ENCODE peak calls at places on chromosomes 11 and 22, in six cellular contexts. W is fibroblast of mammary gland; P is A549; C is left lung; K is CD8-positive, alpha-beta T cell; M is Peyer's patch. D is an unnamed sample.

GRCh38 chr22:25775501-25775900 is 33.5 kb downstream of the MYO18B start:
- DNase-seq in W (peak), P (no peak), C (no peak), K (no peak), M (no peak), D (no peak)

GRCh38 chr22:43393845-43394474 is 17.9 kb upstream of the MPPED1 start:
- DNase-seq in W (no peak), P (no peak), C (no peak), K (no peak), M (no peak), D (no peak)

GRCh38 chr11:36135062-36135461 is 154.2 kb downstream of the COMMD9 start:
- DNase-seq in W (no peak), P (no peak), C (no peak), K (no peak), M (no peak), D (no peak)

GRCh38 chr22:45129703-45130524 is 33.8 kb upstream of the NUP50 start:
- DNase-seq in W (no peak), P (no peak), C (no peak), K (no peak), M (no peak), D (no peak)

GRCh38 chr11:57072640-57073039 is 83.9 kb downstream of the OR5AK2 start:
- DNase-seq in W (peak), P (peak), C (no peak), K (no peak), M (no peak), D (peak)

GRCh38 chr11:61139391-61139790 is 21.8 kb downstream of the VPS37C start:
- DNase-seq in W (no peak), P (no peak), C (no peak), K (no peak), M (no peak), D (no peak)

GRCh38 chr11:25615076-25615475 is 716.9 kb upstream of the ANO3 start:
- DNase-seq in W (no peak), P (no peak), C (no peak), K (no peak), M (no peak), D (no peak)

GRCh38 chr11:27401760-27402316 is 38.8 kb upstream of the CCDC34 start:
- DNase-seq in W (no peak), P (peak), C (no peak), K (no peak), M (no peak), D (no peak)

GRCh38 chr22:38840129-38840528 is 3.7 kb downstream of the NPTXR start:
- DNase-seq in W (no peak), P (no peak), C (no peak), K (no peak), M (no peak), D (no peak)

GRCh38 chr11:122091850-122092249 is 24.2 kb downstream of the BLID start:
- DNase-seq in W (peak), P (no peak), C (no peak), K (no peak), M (no peak), D (no peak)

GRCh38 chr11:133064152-133064877 is 468.0 kb downstream of the OPCML start:
- DNase-seq in W (peak), P (no peak), C (no peak), K (no peak), M (peak), D (no peak)

GRCh38 chr11:10594407-10594806 is 25.9 kb upstream of the LYVE1 start:
- DNase-seq in W (no peak), P (no peak), C (no peak), K (no peak), M (no peak), D (peak)

GRCh38 chr11:80616070-80616800 is 1175.4 kb upstream of the TENM4 start:
- DNase-seq in W (no peak), P (no peak), C (no peak), K (no peak), M (no peak), D (no peak)

GRCh38 chr22:47133263-47133662 is 370.8 kb downstream of the TBC1D22A start:
- DNase-seq in W (no peak), P (no peak), C (no peak), K (no peak), M (no peak), D (no peak)

GRCh38 chr11:4191031-4191571 is 96.5 kb downstream of the RRM1 start:
- DNase-seq in W (no peak), P (no peak), C (no peak), K (no peak), M (no peak), D (no peak)

GRCh38 chr11:4190519-4190918 is 95.9 kb downstream of the RRM1 start:
- DNase-seq in W (no peak), P (no peak), C (no peak), K (no peak), M (no peak), D (no peak)

GRCh38 chr11:4197112-4197511 is 102.5 kb downstream of the RRM1 start:
- DNase-seq in W (no peak), P (no peak), C (no peak), K (no peak), M (no peak), D (no peak)

GRCh38 chr11:4195909-4196308 is 101.3 kb downstream of the RRM1 start:
- DNase-seq in W (no peak), P (no peak), C (no peak), K (no peak), M (no peak), D (no peak)

DNA sequence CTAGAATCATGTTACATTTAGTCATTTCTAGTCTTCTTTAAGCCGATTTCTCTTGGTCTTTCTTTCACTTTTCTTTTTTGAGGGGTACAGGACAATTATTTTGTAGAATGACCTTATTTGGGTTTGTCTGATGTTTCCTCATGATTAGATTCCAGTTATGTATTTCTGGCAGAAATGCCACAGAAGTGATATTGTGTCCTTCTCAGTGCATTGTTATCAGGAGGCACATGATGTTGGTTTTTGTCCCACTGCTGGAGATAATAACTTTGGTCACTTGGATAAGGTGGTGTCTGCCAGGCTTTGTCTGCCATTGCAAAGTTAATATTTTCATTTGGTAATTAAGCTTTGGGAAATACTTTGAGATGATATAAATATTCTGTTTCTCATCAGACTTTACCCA is 100.3 kb downstream of the RRM1 start:
- DNase-seq in W (no peak), P (no peak), C (no peak), K (no peak), M (no peak), D (no peak)
- H3K4me3 ChIP-seq in W (no peak), P (no peak), C (no peak), K (no peak), M (no peak), D (no peak)

GRCh38 chr11:67050139-67050538 is 6.5 kb upstream of the RHOD start:
- DNase-seq in W (no peak), P (no peak), C (no peak), K (no peak), M (no peak), D (no peak)
- TF ChIP-seq CTCF in W (no peak), P (no peak), C (no peak), K (no peak), M (no peak), D (peak)

GRCh38 chr11:2136952-2137201 is 2.3 kb downstream of the IGF2 start:
- DNase-seq in W (no peak), P (no peak), C (no peak), K (no peak), M (no peak), D (no peak)

GRCh38 chr11:2137202-2138071 is 1.8 kb downstream of the IGF2 start:
- DNase-seq in W (peak), P (peak), C (no peak), K (no peak), M (no peak), D (no peak)

GRCh38 chr11:2135018-2135569 is 4.1 kb downstream of the IGF2 start:
- DNase-seq in W (no peak), P (no peak), C (no peak), K (no peak), M (no peak), D (no peak)

GRCh38 chr11:2135648-2136201 is 3.5 kb downstream of the IGF2 start:
- DNase-seq in W (no peak), P (no peak), C (no peak), K (no peak), M (no peak), D (no peak)

GRCh38 chr11:2136209-2136951 is 2.8 kb downstream of the IGF2 start:
- DNase-seq in W (no peak), P (no peak), C (no peak), K (no peak), M (no peak), D (no peak)
- H3K4me3 ChIP-seq in W (no peak), P (no peak), C (no peak), K (no peak), M (no peak), D (no peak)

DNA sequence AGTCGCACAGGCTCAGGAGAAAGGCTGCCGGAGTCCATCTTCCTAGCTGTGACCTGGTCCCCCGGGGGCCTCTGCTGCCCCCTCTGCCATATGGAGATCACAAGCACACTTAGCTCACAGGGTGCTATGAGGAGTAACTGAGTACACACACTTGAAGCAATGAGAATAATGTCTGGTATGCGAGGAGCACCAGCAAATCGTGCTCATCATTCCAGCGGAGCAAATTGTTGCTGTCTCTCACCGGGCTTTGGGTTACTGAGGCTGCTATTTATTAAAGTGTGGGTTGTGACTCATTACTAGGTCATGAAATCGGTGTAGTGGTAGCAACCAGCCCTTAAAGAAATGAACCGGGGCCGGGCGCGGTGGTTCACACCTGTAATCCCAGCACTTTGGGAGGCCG is 48.1 kb upstream of the EIF3D start:
- DNase-seq in W (peak), P (peak), C (no peak), K (no peak), M (no peak), D (peak)
- TF ChIP-seq CTCF in W (no peak), P (no peak), C (no peak), K (no peak), M (no peak), D (no peak)

DNA sequence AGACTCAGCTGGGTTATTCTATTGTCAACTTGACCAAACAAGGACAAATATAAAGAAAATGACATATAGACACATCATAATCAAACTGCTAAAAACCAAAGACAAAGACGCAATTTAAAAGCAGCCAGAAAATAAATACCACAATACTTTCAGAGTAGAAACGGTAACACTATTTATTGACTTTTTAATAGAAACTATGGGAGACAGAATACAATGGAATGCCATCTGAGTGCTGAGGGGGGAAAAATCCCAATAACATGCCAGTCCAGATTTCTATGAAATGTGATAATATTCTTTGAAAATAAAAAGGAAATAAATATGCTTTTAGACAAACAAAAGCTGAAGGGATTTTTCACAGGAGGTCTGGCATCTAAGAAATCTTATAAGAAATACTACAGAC is 30.7 kb downstream of the C11orf65 start:
- DNase-seq in W (no peak), P (no peak), C (no peak), K (no peak), M (no peak), D (no peak)
- H3K4me3 ChIP-seq in W (no peak), P (no peak), C (no peak), K (no peak), M (no peak), D (no peak)

GRCh38 chr22:27216444-27216843 is 559.1 kb downstream of the MIAT start:
- DNase-seq in W (no peak), P (no peak), C (no peak), K (no peak), M (no peak), D (no peak)

GRCh38 chr22:27218521-27218920 is 561.1 kb downstream of the MIAT start:
- DNase-seq in W (no peak), P (no peak), C (no peak), K (no peak), M (no peak), D (no peak)

GRCh38 chr22:27219036-27219435 is 561.6 kb downstream of the MIAT start:
- DNase-seq in W (no peak), P (no peak), C (no peak), K (no peak), M (no peak), D (no peak)

GRCh38 chr22:27217154-27217553 is 559.8 kb downstream of the MIAT start:
- DNase-seq in W (no peak), P (no peak), C (no peak), K (no peak), M (no peak), D (no peak)

GRCh38 chr22:27218012-27218483 is 560.7 kb downstream of the MIAT start:
- DNase-seq in W (no peak), P (peak), C (no peak), K (no peak), M (no peak), D (no peak)
- TF ChIP-seq CTCF in W (no peak), P (no peak), C (no peak), K (no peak), M (no peak), D (no peak)

DNA sequence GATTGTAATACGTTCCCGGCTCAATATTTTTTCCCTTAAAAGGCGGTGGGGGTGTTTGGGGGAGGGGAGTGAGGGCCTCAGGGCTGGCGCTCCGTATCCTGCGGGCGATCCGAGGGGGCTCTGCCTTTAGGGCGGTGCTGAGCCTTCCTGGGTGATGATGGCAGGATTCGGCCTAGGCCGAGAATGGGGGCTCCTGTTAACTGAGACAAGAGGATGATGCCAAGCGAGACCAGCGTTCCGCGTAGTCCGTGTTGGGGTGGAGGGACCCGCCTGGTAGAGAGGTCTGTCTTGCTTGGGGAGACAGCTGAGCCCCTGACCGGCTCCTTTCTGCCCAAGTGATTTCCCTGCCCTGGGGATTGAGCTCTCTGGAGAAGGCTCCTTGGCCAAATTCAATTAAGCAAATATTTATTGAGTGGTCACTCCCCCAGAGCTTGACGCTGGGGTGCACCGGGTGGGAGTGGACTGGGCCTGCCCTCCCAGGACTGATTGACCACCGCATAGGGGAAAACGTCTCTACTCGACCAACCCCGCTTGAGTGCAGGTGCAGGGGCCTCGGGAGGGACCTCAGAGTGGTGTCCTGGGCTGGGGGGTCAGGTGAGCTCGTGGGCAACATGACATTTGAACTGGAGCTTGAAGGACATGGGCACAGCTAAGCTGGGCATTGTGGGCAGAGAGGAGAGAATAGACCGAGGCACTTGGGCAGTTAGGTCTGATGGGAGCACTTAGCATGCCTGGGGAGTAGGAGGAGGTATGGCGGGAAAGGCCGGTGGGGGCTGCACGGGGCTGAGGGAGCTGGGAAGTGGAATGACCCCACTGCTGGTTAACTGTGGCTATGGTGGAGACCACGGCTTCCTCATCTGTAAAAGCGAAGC is 1.1 kb downstream of the GNAZ start:
- DNase-seq in W (no peak), P (no peak), C (no peak), K (no peak), M (peak), D (no peak)
- H3K4me3 ChIP-seq in W (no peak), P (peak), C (peak), K (peak), M (peak), D (no peak)